ENCODE peak calls at places on chromosomes 4 and X, in six cellular contexts. U, O, P, R, S and A are unnamed samples.

GRCh38 chr4:835148-836002 is 9.4 kb upstream of the CPLX1 start:
- DNase-seq in U (no peak), O (no peak), P (no peak), R (no peak), S (no peak), A (no peak)

GRCh38 chrX:9902651-9903050 is 64.5 kb upstream of the CLDN34 start:
- DNase-seq in U (peak), O (no peak), P (peak), R (no peak), S (no peak), A (peak)

GRCh38 chr4:158606969-158607368 is 64.7 kb downstream of the C4orf46 start:
- DNase-seq in U (no peak), O (no peak), P (no peak), R (no peak), S (no peak), A (no peak)

GRCh38 chrX:110250847-110251246 is 67.0 kb downstream of the AMMECR1 start:
- DNase-seq in U (no peak), O (no peak), P (no peak), R (no peak), S (no peak), A (no peak)

GRCh38 chr4:100823066-100823992 is 305.5 kb upstream of the EMCN start:
- DNase-seq in U (peak), O (no peak), P (peak), R (no peak), S (no peak), A (no peak)

GRCh38 chrX:120791013-120791643 is 84.5 kb downstream of the CT47B1 start:
- DNase-seq in U (peak), O (peak), P (peak), R (no peak), S (peak), A (peak)

GRCh38 chrX:31006027-31006426 is 65.8 kb downstream of the FTHL17 start:
- DNase-seq in U (no peak), O (no peak), P (no peak), R (no peak), S (no peak), A (no peak)

GRCh38 chrX:118964252-118964651 is 10.2 kb upstream of the LONRF3 start:
- DNase-seq in U (no peak), O (no peak), P (no peak), R (no peak), S (no peak), A (no peak)

GRCh38 chr4:17688011-17688441 is 73.6 kb downstream of the MED28 start:
- DNase-seq in U (no peak), O (no peak), P (peak), R (no peak), S (no peak), A (peak)